ENCODE peak calls at places on chromosome 18, in nine cellular contexts. One of them, this sample, is unnamed.

GRCh38 chr18:36214811-36215210 is 27.5 kb downstream of the MOCOS start:
- DNase-seq in MCF 10A: no peak
- DNase-seq in stimulated activated CD4-positive, alpha-beta T cell treated with anti-CD3 and anti-CD28 coated beads, Interleukin-15, amount 100 ng/mL, for 24 hours: no peak
- DNase-seq in fibroblast of mammary gland: no peak
- DNase-seq in GM10248: no peak
- DNase-seq in AG04449: no peak
- DNase-seq in A172: no peak
- DNase-seq in foreskin keratinocyte: no peak
- DNase-seq in posterior vena cava: no peak
- DNase-seq in this sample: no peak

GRCh38 chr18:48607049-48607984 is 68.5 kb downstream of the CTIF start:
- DNase-seq in MCF 10A: peak
- DNase-seq in stimulated activated CD4-positive, alpha-beta T cell treated with anti-CD3 and anti-CD28 coated beads, Interleukin-15, amount 100 ng/mL, for 24 hours: no peak
- DNase-seq in fibroblast of mammary gland: peak
- DNase-seq in GM10248: no peak
- DNase-seq in AG04449: peak
- DNase-seq in A172: peak
- DNase-seq in foreskin keratinocyte: no peak
- DNase-seq in posterior vena cava: no peak
- DNase-seq in this sample: peak

GRCh38 chr18:13447621-13448020 is 229.1 kb downstream of the LDLRAD4 start:
- DNase-seq in MCF 10A: no peak
- DNase-seq in stimulated activated CD4-positive, alpha-beta T cell treated with anti-CD3 and anti-CD28 coated beads, Interleukin-15, amount 100 ng/mL, for 24 hours: no peak
- DNase-seq in fibroblast of mammary gland: peak
- DNase-seq in GM10248: no peak
- DNase-seq in AG04449: peak
- DNase-seq in A172: peak
- DNase-seq in foreskin keratinocyte: no peak
- DNase-seq in posterior vena cava: peak
- DNase-seq in this sample: peak

GRCh38 chr18:36187826-36188721 is 777 bp downstream of the MOCOS start:
- DNase-seq in MCF 10A: peak
- DNase-seq in stimulated activated CD4-positive, alpha-beta T cell treated with anti-CD3 and anti-CD28 coated beads, Interleukin-15, amount 100 ng/mL, for 24 hours: no peak
- DNase-seq in fibroblast of mammary gland: peak
- DNase-seq in GM10248: no peak
- DNase-seq in AG04449: no peak
- DNase-seq in A172: no peak
- DNase-seq in foreskin keratinocyte: no peak
- DNase-seq in posterior vena cava: no peak
- DNase-seq in this sample: peak

GRCh38 chr18:23540867-23541266 is 37.6 kb downstream of the RMC1 start:
- DNase-seq in MCF 10A: no peak
- DNase-seq in stimulated activated CD4-positive, alpha-beta T cell treated with anti-CD3 and anti-CD28 coated beads, Interleukin-15, amount 100 ng/mL, for 24 hours: no peak
- DNase-seq in fibroblast of mammary gland: no peak
- DNase-seq in GM10248: peak
- DNase-seq in AG04449: no peak
- DNase-seq in A172: no peak
- DNase-seq in foreskin keratinocyte: no peak
- DNase-seq in posterior vena cava: no peak
- DNase-seq in this sample: no peak

GRCh38 chr18:55861266-55861665 is 273.3 kb upstream of the TCF4 start:
- DNase-seq in MCF 10A: peak
- DNase-seq in stimulated activated CD4-positive, alpha-beta T cell treated with anti-CD3 and anti-CD28 coated beads, Interleukin-15, amount 100 ng/mL, for 24 hours: no peak
- DNase-seq in fibroblast of mammary gland: peak
- DNase-seq in GM10248: no peak
- DNase-seq in AG04449: no peak
- DNase-seq in A172: no peak
- DNase-seq in foreskin keratinocyte: peak
- DNase-seq in posterior vena cava: no peak
- DNase-seq in this sample: peak

GRCh38 chr18:46402396-46402795 is 254.6 kb downstream of the LOXHD1 start:
- DNase-seq in MCF 10A: no peak
- DNase-seq in stimulated activated CD4-positive, alpha-beta T cell treated with anti-CD3 and anti-CD28 coated beads, Interleukin-15, amount 100 ng/mL, for 24 hours: no peak
- DNase-seq in fibroblast of mammary gland: peak
- DNase-seq in GM10248: no peak
- DNase-seq in AG04449: no peak
- DNase-seq in A172: no peak
- DNase-seq in foreskin keratinocyte: no peak
- DNase-seq in posterior vena cava: no peak
- DNase-seq in this sample: peak

GRCh38 chr18:75638597-75639467 is 211.3 kb upstream of the SMIM21 start:
- DNase-seq in MCF 10A: peak
- DNase-seq in stimulated activated CD4-positive, alpha-beta T cell treated with anti-CD3 and anti-CD28 coated beads, Interleukin-15, amount 100 ng/mL, for 24 hours: no peak
- DNase-seq in fibroblast of mammary gland: peak
- DNase-seq in GM10248: no peak
- DNase-seq in AG04449: no peak
- DNase-seq in A172: peak
- DNase-seq in foreskin keratinocyte: no peak
- DNase-seq in posterior vena cava: no peak
- DNase-seq in this sample: no peak

GRCh38 chr18:79941473-79942119 is 9.9 kb downstream of the SLC66A2 start:
- DNase-seq in MCF 10A: no peak
- DNase-seq in stimulated activated CD4-positive, alpha-beta T cell treated with anti-CD3 and anti-CD28 coated beads, Interleukin-15, amount 100 ng/mL, for 24 hours: no peak
- DNase-seq in fibroblast of mammary gland: no peak
- DNase-seq in GM10248: no peak
- DNase-seq in AG04449: no peak
- DNase-seq in A172: no peak
- DNase-seq in foreskin keratinocyte: no peak
- DNase-seq in posterior vena cava: no peak
- DNase-seq in this sample: no peak

GRCh38 chr18:38606841-38607240 is 1041.2 kb upstream of the CELF4 start:
- DNase-seq in MCF 10A: no peak
- DNase-seq in stimulated activated CD4-positive, alpha-beta T cell treated with anti-CD3 and anti-CD28 coated beads, Interleukin-15, amount 100 ng/mL, for 24 hours: no peak
- DNase-seq in fibroblast of mammary gland: no peak
- DNase-seq in GM10248: peak
- DNase-seq in AG04449: no peak
- DNase-seq in A172: no peak
- DNase-seq in foreskin keratinocyte: no peak
- DNase-seq in posterior vena cava: no peak
- DNase-seq in this sample: no peak

GRCh38 chr18:22168360-22168921 is 948 bp upstream of the GATA6 start:
- DNase-seq in MCF 10A: no peak
- DNase-seq in stimulated activated CD4-positive, alpha-beta T cell treated with anti-CD3 and anti-CD28 coated beads, Interleukin-15, amount 100 ng/mL, for 24 hours: peak
- DNase-seq in fibroblast of mammary gland: no peak
- DNase-seq in GM10248: no peak
- DNase-seq in AG04449: no peak
- DNase-seq in A172: peak
- DNase-seq in foreskin keratinocyte: no peak
- DNase-seq in posterior vena cava: no peak
- DNase-seq in this sample: no peak

GRCh38 chr18:74373428-74373827 is 57.8 kb downstream of the C18orf63 start:
- DNase-seq in MCF 10A: no peak
- DNase-seq in stimulated activated CD4-positive, alpha-beta T cell treated with anti-CD3 and anti-CD28 coated beads, Interleukin-15, amount 100 ng/mL, for 24 hours: peak
- DNase-seq in fibroblast of mammary gland: no peak
- DNase-seq in GM10248: no peak
- DNase-seq in AG04449: no peak
- DNase-seq in A172: no peak
- DNase-seq in foreskin keratinocyte: no peak
- DNase-seq in posterior vena cava: no peak
- DNase-seq in this sample: no peak

GRCh38 chr18:32200766-32201165 is 10.9 kb downstream of the MEP1B start:
- DNase-seq in MCF 10A: no peak
- DNase-seq in stimulated activated CD4-positive, alpha-beta T cell treated with anti-CD3 and anti-CD28 coated beads, Interleukin-15, amount 100 ng/mL, for 24 hours: no peak
- DNase-seq in fibroblast of mammary gland: no peak
- DNase-seq in GM10248: no peak
- DNase-seq in AG04449: no peak
- DNase-seq in A172: no peak
- DNase-seq in foreskin keratinocyte: no peak
- DNase-seq in posterior vena cava: no peak
- DNase-seq in this sample: no peak

GRCh38 chr18:60099709-60100108 is 199.9 kb downstream of the PMAIP1 start:
- DNase-seq in MCF 10A: no peak
- DNase-seq in stimulated activated CD4-positive, alpha-beta T cell treated with anti-CD3 and anti-CD28 coated beads, Interleukin-15, amount 100 ng/mL, for 24 hours: no peak
- DNase-seq in fibroblast of mammary gland: no peak
- DNase-seq in GM10248: no peak
- DNase-seq in AG04449: no peak
- DNase-seq in A172: no peak
- DNase-seq in foreskin keratinocyte: no peak
- DNase-seq in posterior vena cava: no peak
- DNase-seq in this sample: no peak

GRCh38 chr18:59650266-59650820 is 46.9 kb downstream of the CCBE1 start:
- DNase-seq in MCF 10A: no peak
- DNase-seq in stimulated activated CD4-positive, alpha-beta T cell treated with anti-CD3 and anti-CD28 coated beads, Interleukin-15, amount 100 ng/mL, for 24 hours: no peak
- DNase-seq in fibroblast of mammary gland: no peak
- DNase-seq in GM10248: no peak
- DNase-seq in AG04449: peak
- DNase-seq in A172: no peak
- DNase-seq in foreskin keratinocyte: no peak
- DNase-seq in posterior vena cava: no peak
- DNase-seq in this sample: peak

GRCh38 chr18:5294113-5294617 is 1.4 kb downstream of the ZBTB14 start:
- DNase-seq in MCF 10A: no peak
- DNase-seq in stimulated activated CD4-positive, alpha-beta T cell treated with anti-CD3 and anti-CD28 coated beads, Interleukin-15, amount 100 ng/mL, for 24 hours: peak
- DNase-seq in fibroblast of mammary gland: peak
- DNase-seq in GM10248: peak
- DNase-seq in AG04449: no peak
- DNase-seq in A172: peak
- DNase-seq in foreskin keratinocyte: no peak
- DNase-seq in posterior vena cava: no peak
- DNase-seq in this sample: no peak

GRCh38 chr18:58596265-58596681 is 32.6 kb downstream of the ALPK2 start:
- DNase-seq in MCF 10A: no peak
- DNase-seq in stimulated activated CD4-positive, alpha-beta T cell treated with anti-CD3 and anti-CD28 coated beads, Interleukin-15, amount 100 ng/mL, for 24 hours: no peak
- DNase-seq in fibroblast of mammary gland: no peak
- DNase-seq in GM10248: no peak
- DNase-seq in AG04449: no peak
- DNase-seq in A172: no peak
- DNase-seq in foreskin keratinocyte: no peak
- DNase-seq in posterior vena cava: no peak
- DNase-seq in this sample: no peak

GRCh38 chr18:75727479-75727878 is 300.0 kb upstream of the SMIM21 start:
- DNase-seq in MCF 10A: peak
- DNase-seq in stimulated activated CD4-positive, alpha-beta T cell treated with anti-CD3 and anti-CD28 coated beads, Interleukin-15, amount 100 ng/mL, for 24 hours: peak
- DNase-seq in fibroblast of mammary gland: peak
- DNase-seq in GM10248: peak
- DNase-seq in AG04449: no peak
- DNase-seq in A172: peak
- DNase-seq in foreskin keratinocyte: no peak
- DNase-seq in posterior vena cava: peak
- DNase-seq in this sample: no peak

GRCh38 chr18:75041586-75041985 is 167.4 kb downstream of the PTGR3 start:
- DNase-seq in MCF 10A: peak
- DNase-seq in stimulated activated CD4-positive, alpha-beta T cell treated with anti-CD3 and anti-CD28 coated beads, Interleukin-15, amount 100 ng/mL, for 24 hours: no peak
- DNase-seq in fibroblast of mammary gland: peak
- DNase-seq in GM10248: no peak
- DNase-seq in AG04449: no peak
- DNase-seq in A172: peak
- DNase-seq in foreskin keratinocyte: no peak
- DNase-seq in posterior vena cava: no peak
- DNase-seq in this sample: peak

GRCh38 chr18:57188851-57189565 is 42.1 kb downstream of the BOD1L2 start:
- DNase-seq in MCF 10A: no peak
- DNase-seq in stimulated activated CD4-positive, alpha-beta T cell treated with anti-CD3 and anti-CD28 coated beads, Interleukin-15, amount 100 ng/mL, for 24 hours: no peak
- DNase-seq in fibroblast of mammary gland: no peak
- DNase-seq in GM10248: no peak
- DNase-seq in AG04449: no peak
- DNase-seq in A172: no peak
- DNase-seq in foreskin keratinocyte: no peak
- DNase-seq in posterior vena cava: no peak
- DNase-seq in this sample: no peak

GRCh38 chr18:62436636-62437519 is 85.9 kb upstream of the ZCCHC2 start:
- DNase-seq in MCF 10A: peak
- DNase-seq in stimulated activated CD4-positive, alpha-beta T cell treated with anti-CD3 and anti-CD28 coated beads, Interleukin-15, amount 100 ng/mL, for 24 hours: no peak
- DNase-seq in fibroblast of mammary gland: peak
- DNase-seq in GM10248: no peak
- DNase-seq in AG04449: no peak
- DNase-seq in A172: no peak
- DNase-seq in foreskin keratinocyte: peak
- DNase-seq in posterior vena cava: peak
- DNase-seq in this sample: peak

GRCh38 chr18:31722369-31722957 is 38.1 kb upstream of the B4GALT6 start:
- DNase-seq in MCF 10A: peak
- DNase-seq in stimulated activated CD4-positive, alpha-beta T cell treated with anti-CD3 and anti-CD28 coated beads, Interleukin-15, amount 100 ng/mL, for 24 hours: peak
- DNase-seq in fibroblast of mammary gland: peak
- DNase-seq in GM10248: peak
- DNase-seq in AG04449: no peak
- DNase-seq in A172: peak
- DNase-seq in foreskin keratinocyte: peak
- DNase-seq in posterior vena cava: peak
- DNase-seq in this sample: peak

GRCh38 chr18:57891707-57892391 is 88.7 kb upstream of the ATP8B1 start:
- DNase-seq in MCF 10A: no peak
- DNase-seq in stimulated activated CD4-positive, alpha-beta T cell treated with anti-CD3 and anti-CD28 coated beads, Interleukin-15, amount 100 ng/mL, for 24 hours: no peak
- DNase-seq in fibroblast of mammary gland: no peak
- DNase-seq in GM10248: no peak
- DNase-seq in AG04449: no peak
- DNase-seq in A172: no peak
- DNase-seq in foreskin keratinocyte: peak
- DNase-seq in posterior vena cava: no peak
- DNase-seq in this sample: peak

GRCh38 chr18:37671119-37671518 is 105.5 kb upstream of the CELF4 start:
- DNase-seq in MCF 10A: no peak
- DNase-seq in stimulated activated CD4-positive, alpha-beta T cell treated with anti-CD3 and anti-CD28 coated beads, Interleukin-15, amount 100 ng/mL, for 24 hours: no peak
- DNase-seq in fibroblast of mammary gland: no peak
- DNase-seq in GM10248: no peak
- DNase-seq in AG04449: no peak
- DNase-seq in A172: no peak
- DNase-seq in foreskin keratinocyte: no peak
- DNase-seq in posterior vena cava: no peak
- DNase-seq in this sample: no peak

GRCh38 chr18:3869848-3870247 is 419.9 kb downstream of the TGIF1 start:
- DNase-seq in MCF 10A: peak
- DNase-seq in stimulated activated CD4-positive, alpha-beta T cell treated with anti-CD3 and anti-CD28 coated beads, Interleukin-15, amount 100 ng/mL, for 24 hours: no peak
- DNase-seq in fibroblast of mammary gland: peak
- DNase-seq in GM10248: no peak
- DNase-seq in AG04449: no peak
- DNase-seq in A172: peak
- DNase-seq in foreskin keratinocyte: no peak
- DNase-seq in posterior vena cava: no peak
- DNase-seq in this sample: peak

GRCh38 chr18:55877321-55877720 is 289.3 kb upstream of the TCF4 start:
- DNase-seq in MCF 10A: no peak
- DNase-seq in stimulated activated CD4-positive, alpha-beta T cell treated with anti-CD3 and anti-CD28 coated beads, Interleukin-15, amount 100 ng/mL, for 24 hours: no peak
- DNase-seq in fibroblast of mammary gland: no peak
- DNase-seq in GM10248: no peak
- DNase-seq in AG04449: no peak
- DNase-seq in A172: no peak
- DNase-seq in foreskin keratinocyte: no peak
- DNase-seq in posterior vena cava: no peak
- DNase-seq in this sample: no peak

GRCh38 chr18:23228102-23229051 is 93.1 kb downstream of the CABLES1 start:
- DNase-seq in MCF 10A: no peak
- DNase-seq in stimulated activated CD4-positive, alpha-beta T cell treated with anti-CD3 and anti-CD28 coated beads, Interleukin-15, amount 100 ng/mL, for 24 hours: peak
- DNase-seq in fibroblast of mammary gland: peak
- DNase-seq in GM10248: peak
- DNase-seq in AG04449: no peak
- DNase-seq in A172: peak
- DNase-seq in foreskin keratinocyte: no peak
- DNase-seq in posterior vena cava: no peak
- DNase-seq in this sample: peak

GRCh38 chr18:58015045-58015444 is 29.0 kb upstream of the NEDD4L start:
- DNase-seq in MCF 10A: no peak
- DNase-seq in stimulated activated CD4-positive, alpha-beta T cell treated with anti-CD3 and anti-CD28 coated beads, Interleukin-15, amount 100 ng/mL, for 24 hours: no peak
- DNase-seq in fibroblast of mammary gland: no peak
- DNase-seq in GM10248: peak
- DNase-seq in AG04449: no peak
- DNase-seq in A172: no peak
- DNase-seq in foreskin keratinocyte: no peak
- DNase-seq in posterior vena cava: no peak
- DNase-seq in this sample: no peak

GRCh38 chr18:63447066-63447465 is 24.8 kb upstream of the VPS4B start:
- DNase-seq in MCF 10A: peak
- DNase-seq in stimulated activated CD4-positive, alpha-beta T cell treated with anti-CD3 and anti-CD28 coated beads, Interleukin-15, amount 100 ng/mL, for 24 hours: no peak
- DNase-seq in fibroblast of mammary gland: no peak
- DNase-seq in GM10248: no peak
- DNase-seq in AG04449: no peak
- DNase-seq in A172: no peak
- DNase-seq in foreskin keratinocyte: no peak
- DNase-seq in posterior vena cava: no peak
- DNase-seq in this sample: no peak

GRCh38 chr18:24227976-24228660 is 89.3 kb downstream of the CABYR start:
- DNase-seq in MCF 10A: peak
- DNase-seq in stimulated activated CD4-positive, alpha-beta T cell treated with anti-CD3 and anti-CD28 coated beads, Interleukin-15, amount 100 ng/mL, for 24 hours: no peak
- DNase-seq in fibroblast of mammary gland: peak
- DNase-seq in GM10248: no peak
- DNase-seq in AG04449: peak
- DNase-seq in A172: peak
- DNase-seq in foreskin keratinocyte: no peak
- DNase-seq in posterior vena cava: no peak
- DNase-seq in this sample: peak

GRCh38 chr18:7657937-7658336 is 90.8 kb downstream of the PTPRM start:
- DNase-seq in MCF 10A: no peak
- DNase-seq in stimulated activated CD4-positive, alpha-beta T cell treated with anti-CD3 and anti-CD28 coated beads, Interleukin-15, amount 100 ng/mL, for 24 hours: no peak
- DNase-seq in fibroblast of mammary gland: no peak
- DNase-seq in GM10248: no peak
- DNase-seq in AG04449: no peak
- DNase-seq in A172: no peak
- DNase-seq in foreskin keratinocyte: no peak
- DNase-seq in posterior vena cava: no peak
- DNase-seq in this sample: no peak